ENCODE peak calls at places on chromosomes 6 and 20, in four cellular contexts. K, M, N and E are unnamed samples.

GRCh38 chr6:72616406-72617015 is 5.4 kb upstream of the KCNQ5 start:
- DNase-seq in K (peak), M (no peak), N (no peak), E (no peak)

GRCh38 chr6:106547053-106547414 is 82.3 kb downstream of the RTN4IP1 start:
- DNase-seq in K (no peak), M (no peak), N (no peak), E (no peak)

GRCh38 chr6:155174576-155175174 is 89.1 kb upstream of the CLDN20 start:
- DNase-seq in K (peak), M (no peak), N (peak), E (peak)

GRCh38 chr6:47391675-47392074 is 82.0 kb upstream of the TNFRSF21 start:
- DNase-seq in K (no peak), M (no peak), N (no peak), E (no peak)

GRCh38 chr20:32385541-32385940 is 27.4 kb downstream of the ASXL1 start:
- DNase-seq in K (no peak), M (no peak), N (no peak), E (no peak)

GRCh38 chr20:54025166-54025835 is 45.1 kb downstream of the BCAS1 start:
- DNase-seq in K (no peak), M (no peak), N (no peak), E (no peak)

GRCh38 chr6:167506443-167507231 is 181.8 kb downstream of the TTLL2 start:
- DNase-seq in K (no peak), M (no peak), N (peak), E (no peak)

GRCh38 chr6:39471954-39472659 is 149.6 kb upstream of the KCNK16 start:
- DNase-seq in K (peak), M (no peak), N (no peak), E (no peak)

GRCh38 chr6:41767112-41767946 is 12.4 kb downstream of the FRS3 start:
- DNase-seq in K (no peak), M (peak), N (peak), E (peak)

GRCh38 chr6:144580039-144580438 is 294.9 kb downstream of the UTRN start:
- DNase-seq in K (no peak), M (no peak), N (no peak), E (no peak)

GRCh38 chr6:143778926-143779325 is 64.2 kb upstream of the LTV1 start:
- DNase-seq in K (no peak), M (no peak), N (no peak), E (no peak)

GRCh38 chr6:76351275-76351674 is 278.8 kb upstream of the IMPG1 start:
- DNase-seq in K (peak), M (no peak), N (no peak), E (no peak)

GRCh38 chr6:157893238-157893637 is 70.2 kb downstream of the SNX9 start:
- DNase-seq in K (no peak), M (no peak), N (no peak), E (no peak)

GRCh38 chr6:157895585-157895984 is 72.5 kb downstream of the SNX9 start:
- DNase-seq in K (no peak), M (no peak), N (no peak), E (no peak)

GRCh38 chr6:157896931-157897330 is 73.9 kb downstream of the SNX9 start:
- DNase-seq in K (no peak), M (no peak), N (no peak), E (no peak)

GRCh38 chr6:157898640-157899039 is 75.6 kb downstream of the SNX9 start:
- DNase-seq in K (no peak), M (no peak), N (no peak), E (no peak)

GRCh38 chr6:157898169-157898568 is 75.1 kb downstream of the SNX9 start:
- DNase-seq in K (no peak), M (no peak), N (no peak), E (no peak)
- TF ChIP-seq CTCF in K (no peak), M (peak), N (no peak), E (no peak)

DNA sequence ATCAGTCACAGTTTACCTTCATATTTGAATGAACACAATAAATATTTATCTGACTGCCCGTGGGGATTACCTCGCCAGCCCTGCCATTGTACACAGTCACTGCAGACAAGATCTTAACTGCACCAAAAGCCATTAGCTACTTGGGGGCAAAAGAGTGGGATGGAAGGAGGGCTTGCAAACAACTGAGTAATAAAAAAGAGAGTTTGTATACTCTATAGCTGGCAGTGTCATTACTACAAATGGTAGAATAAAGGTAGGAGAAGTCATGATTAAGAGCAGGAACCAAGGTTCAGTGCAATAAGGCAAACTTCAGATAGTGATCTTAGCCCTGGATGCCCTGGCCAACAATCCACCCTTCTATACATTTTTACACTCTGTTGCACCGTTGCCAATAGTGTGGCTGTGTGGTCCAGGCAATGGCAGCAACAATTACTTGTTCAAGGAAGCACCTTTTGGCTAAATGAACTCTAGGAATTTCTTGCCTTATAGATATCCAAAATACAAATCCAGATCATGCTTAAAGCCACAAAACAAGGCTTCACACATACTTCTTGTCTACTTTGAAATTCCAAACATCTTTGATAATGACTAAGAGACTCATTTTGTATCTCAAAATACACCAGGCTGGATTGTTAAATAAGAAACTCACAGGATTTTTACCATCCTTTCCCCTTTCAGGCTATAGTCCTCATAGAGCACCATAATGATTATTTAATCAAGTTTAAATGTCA is 955.4 kb upstream of the ADGRB3 start:
- DNase-seq in K (no peak), M (peak), N (no peak), E (no peak)
- H3K4me3 ChIP-seq in K (no peak), M (no peak), N (no peak), E (no peak)

DNA sequence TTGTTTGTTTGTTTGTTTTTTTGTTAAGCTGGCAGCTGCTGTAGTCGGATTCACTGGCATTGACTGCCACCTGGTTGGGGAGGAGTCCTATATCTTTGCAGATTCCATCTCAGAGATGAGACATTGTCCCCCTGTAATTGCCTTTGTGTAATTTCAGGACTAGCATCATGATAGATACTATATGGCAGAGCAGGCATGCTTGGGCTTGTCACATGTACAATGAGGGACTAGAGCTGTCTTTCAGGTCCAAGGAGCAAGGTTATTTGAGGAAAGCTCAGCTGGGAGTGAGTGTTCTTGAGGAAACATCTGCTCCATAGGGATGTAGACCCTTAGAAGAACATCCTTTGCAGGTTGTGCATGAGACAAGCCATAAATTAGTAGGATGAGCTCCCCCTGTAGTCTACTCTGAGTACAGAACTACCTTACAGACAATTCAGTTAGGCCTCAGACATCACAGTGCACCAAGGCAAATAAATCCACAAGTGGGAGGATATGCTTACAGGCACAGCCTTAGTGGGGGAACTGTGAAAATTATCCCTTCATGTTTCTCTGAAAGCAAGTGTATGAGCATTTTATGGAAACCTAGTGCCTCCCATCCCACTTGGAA is 62.1 kb downstream of the BMP2 start:
- DNase-seq in K (peak), M (no peak), N (no peak), E (no peak)
- TF ChIP-seq CTCF in K (no peak), M (no peak), N (no peak), E (peak)

GRCh38 chr6:8543714-8544113 is 108.4 kb upstream of the SLC35B3 start:
- DNase-seq in K (no peak), M (no peak), N (no peak), E (no peak)
- H3K4me3 ChIP-seq in K (no peak), M (no peak), N (no peak), E (no peak)

GRCh38 chr6:52552278-52552643 is 24.6 kb downstream of the TRAM2 start:
- DNase-seq in K (peak), M (no peak), N (peak), E (no peak)

GRCh38 chr6:52553719-52554118 is 23.1 kb downstream of the TRAM2 start:
- DNase-seq in K (no peak), M (no peak), N (no peak), E (no peak)

GRCh38 chr6:52553158-52553557 is 23.7 kb downstream of the TRAM2 start:
- DNase-seq in K (no peak), M (no peak), N (no peak), E (no peak)

GRCh38 chr6:52555531-52556228 is 21.2 kb downstream of the TRAM2 start:
- DNase-seq in K (no peak), M (no peak), N (no peak), E (no peak)

DNA sequence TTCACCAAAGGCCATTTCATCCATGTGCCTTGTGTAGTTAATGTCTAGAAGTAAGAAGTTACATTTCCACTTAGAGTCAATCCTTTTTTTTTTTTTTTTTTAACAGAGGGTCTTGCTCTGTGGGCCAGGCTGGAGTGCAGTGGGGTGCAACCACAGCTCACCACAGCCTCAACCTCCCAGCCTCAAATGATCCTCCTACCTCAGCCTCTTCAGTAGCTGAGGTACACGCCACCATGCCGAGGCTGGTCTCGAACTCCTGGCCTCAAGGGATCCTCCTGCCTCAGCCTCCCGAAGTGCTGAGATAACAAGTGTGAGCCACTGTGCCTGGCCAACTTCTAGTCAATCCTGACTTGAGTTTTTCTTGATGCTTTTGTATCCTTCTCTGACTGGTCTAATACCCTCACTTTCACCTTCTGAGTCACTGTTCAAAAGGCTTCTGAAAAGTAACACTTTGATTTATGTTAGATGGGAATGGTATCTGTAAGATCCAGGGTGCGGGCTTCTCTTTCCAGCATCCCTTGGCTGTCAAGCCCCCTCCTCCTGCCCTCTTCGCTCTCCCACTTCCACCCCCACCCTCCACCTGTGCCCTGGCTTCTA is 22.1 kb downstream of the TRAM2 start:
- DNase-seq in K (no peak), M (no peak), N (no peak), E (no peak)
- TF ChIP-seq CTCF in K (no peak), M (no peak), N (no peak), E (no peak)

GRCh38 chr6:3260296-3260695 is 1.5 kb downstream of the PSMG4 start:
- DNase-seq in K (peak), M (no peak), N (no peak), E (no peak)

GRCh38 chr6:3259491-3259958 is 778 bp downstream of the PSMG4 start:
- DNase-seq in K (peak), M (no peak), N (peak), E (no peak)

GRCh38 chr6:3261518-3261820 is 2.7 kb downstream of the PSMG4 start:
- DNase-seq in K (no peak), M (no peak), N (no peak), E (no peak)

GRCh38 chr6:3261921-3262320 is 3.2 kb downstream of the PSMG4 start:
- DNase-seq in K (no peak), M (no peak), N (no peak), E (no peak)

DNA sequence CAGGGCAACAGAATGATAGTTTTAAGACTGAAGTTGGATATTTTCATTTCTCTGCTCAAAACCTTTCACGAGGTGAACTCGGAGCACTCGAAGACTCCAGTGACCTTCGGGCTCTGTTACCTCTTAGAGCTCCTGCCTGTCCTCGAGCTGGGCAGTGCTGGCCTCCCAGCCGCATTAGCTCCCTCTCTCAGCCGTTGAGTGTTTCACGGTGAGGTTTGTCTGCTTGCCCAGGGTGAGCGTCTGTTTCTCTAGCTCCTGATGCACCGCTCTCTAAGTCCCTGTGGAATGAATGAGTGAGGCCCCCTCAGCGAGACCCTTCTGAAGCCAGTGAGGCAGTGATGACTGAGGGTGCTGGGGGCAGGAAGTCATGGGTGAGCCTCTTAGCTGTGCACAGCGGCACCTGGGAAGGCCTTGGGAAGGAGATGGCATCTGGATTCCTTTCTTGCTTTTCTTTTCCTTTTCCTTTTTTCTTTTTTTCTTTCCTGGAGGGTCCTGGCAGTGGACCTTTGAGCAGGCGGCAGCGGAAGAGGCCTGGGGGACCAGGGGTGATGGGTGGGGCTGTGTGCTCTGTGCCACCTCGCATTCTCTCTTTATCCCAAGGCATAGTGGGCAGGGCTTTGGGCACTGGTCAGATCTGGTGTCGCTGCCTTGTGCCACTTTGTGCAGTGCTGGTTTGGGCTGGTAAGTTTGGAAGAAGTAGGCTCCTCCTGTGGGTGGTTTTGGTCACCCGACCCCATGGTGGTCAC is 2.2 kb downstream of the PSMG4 start:
- DNase-seq in K (no peak), M (no peak), N (no peak), E (no peak)
- H3K4me3 ChIP-seq in K (peak), M (peak), N (no peak), E (peak)

DNA sequence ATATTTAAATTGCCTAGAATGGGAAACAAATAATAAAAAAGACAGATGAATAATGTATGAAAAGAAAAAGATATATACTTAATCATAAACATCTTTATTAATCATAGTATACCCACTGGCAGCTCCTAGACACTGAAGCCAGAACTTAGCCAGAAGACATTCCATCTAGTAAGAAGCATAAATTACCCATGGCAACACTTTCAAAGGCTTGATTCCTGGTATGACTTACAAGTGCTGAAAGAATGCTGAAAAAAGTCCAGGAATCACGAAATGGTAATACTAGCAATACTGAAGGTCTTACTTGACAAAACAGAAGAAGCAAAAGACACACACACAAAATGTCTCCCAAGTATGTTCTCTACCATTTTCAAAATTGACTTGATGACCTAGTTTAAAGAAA is 38.0 kb downstream of the RWDD2A start:
- DNase-seq in K (no peak), M (peak), N (no peak), E (no peak)
- TF ChIP-seq CTCF in K (no peak), M (no peak), N (no peak), E (no peak)

GRCh38 chr20:63214514-63214913 is 1.4 kb downstream of the YTHDF1 start:
- DNase-seq in K (no peak), M (no peak), N (no peak), E (no peak)
- H3K4me3 ChIP-seq in K (peak), M (no peak), N (no peak), E (peak)

GRCh38 chr6:97497713-97498331 is 214.8 kb upstream of the MMS22L start:
- DNase-seq in K (peak), M (peak), N (peak), E (peak)

DNA sequence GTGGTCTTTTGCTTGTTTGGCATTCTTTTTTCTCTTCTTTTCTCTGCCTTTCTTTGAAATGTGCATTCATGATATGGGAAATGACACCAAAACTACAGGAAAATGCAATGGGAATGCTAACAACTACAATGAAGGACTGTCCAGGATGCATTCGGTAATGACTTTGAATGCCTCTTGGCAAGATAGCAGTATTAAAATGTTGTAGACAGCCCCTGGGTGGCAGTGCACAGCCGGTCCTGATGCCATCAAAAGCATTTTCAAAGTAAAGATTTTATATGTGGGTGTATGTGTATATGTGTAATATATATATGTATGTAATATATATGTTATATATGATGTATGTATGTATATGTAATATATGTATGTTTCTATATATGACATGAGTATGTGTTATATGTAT is 218.9 kb upstream of the MMS22L start:
- DNase-seq in K (no peak), M (no peak), N (no peak), E (no peak)
- TF ChIP-seq CTCF in K (no peak), M (no peak), N (no peak), E (no peak)